ENCODE peak calls at places on chromosomes 6 and 20, in seven cellular contexts. One of them, this sample, is unnamed.

GRCh38 chr20:57200882-57201723 is 65.3 kb downstream of the BMP7 start:
- DNase-seq in stomach: no peak
- DNase-seq in pancreas: no peak
- DNase-seq in H7: no peak
- DNase-seq in adipocyte: no peak
- DNase-seq in CD4-positive, CD25-positive, alpha-beta regulatory T cell: no peak
- DNase-seq in cardiac fibroblast: no peak
- DNase-seq in this sample: no peak

GRCh38 chr20:46060301-46060881 is 29.4 kb downstream of the NCOA5 start:
- DNase-seq in adipocyte: no peak
- DNase-seq in pancreas: no peak
- DNase-seq in H7: no peak
- DNase-seq in CD4-positive, CD25-positive, alpha-beta regulatory T cell: no peak
- DNase-seq in cardiac fibroblast: no peak
- DNase-seq in stomach: no peak
- DNase-seq in this sample: no peak

GRCh38 chr6:169968541-169969270 is 217.3 kb downstream of the ERMARD start:
- DNase-seq in adipocyte: no peak
- DNase-seq in CD4-positive, CD25-positive, alpha-beta regulatory T cell: no peak
- DNase-seq in cardiac fibroblast: no peak
- DNase-seq in stomach: peak
- DNase-seq in pancreas: no peak
- DNase-seq in H7: peak
- DNase-seq in this sample: no peak

GRCh38 chr6:137767931-137768690 is 98.9 kb upstream of the TNFAIP3 start:
- DNase-seq in pancreas: no peak
- DNase-seq in stomach: no peak
- DNase-seq in cardiac fibroblast: peak
- DNase-seq in H7: no peak
- DNase-seq in adipocyte: peak
- DNase-seq in CD4-positive, CD25-positive, alpha-beta regulatory T cell: no peak
- DNase-seq in this sample: peak

GRCh38 chr6:157239671-157240058 is 83.7 kb downstream of the TMEM242 start:
- DNase-seq in adipocyte: no peak
- DNase-seq in pancreas: no peak
- DNase-seq in H7: no peak
- DNase-seq in stomach: no peak
- DNase-seq in cardiac fibroblast: no peak
- DNase-seq in CD4-positive, CD25-positive, alpha-beta regulatory T cell: no peak
- DNase-seq in this sample: no peak

GRCh38 chr6:138088307-138088744 is 18.9 kb downstream of the PERP start:
- DNase-seq in cardiac fibroblast: peak
- DNase-seq in CD4-positive, CD25-positive, alpha-beta regulatory T cell: no peak
- DNase-seq in adipocyte: peak
- DNase-seq in stomach: peak
- DNase-seq in H7: no peak
- DNase-seq in pancreas: no peak
- DNase-seq in this sample: peak

GRCh38 chr20:59006864-59007757 is at the start of gene CTSZ:
- DNase-seq in adipocyte: peak
- DNase-seq in cardiac fibroblast: peak
- DNase-seq in H7: peak
- DNase-seq in pancreas: peak
- DNase-seq in stomach: peak
- DNase-seq in CD4-positive, CD25-positive, alpha-beta regulatory T cell: peak
- DNase-seq in this sample: peak

GRCh38 chr6:110882824-110883554 is 8.4 kb downstream of the AMD1 start:
- DNase-seq in stomach: no peak
- DNase-seq in CD4-positive, CD25-positive, alpha-beta regulatory T cell: no peak
- DNase-seq in H7: no peak
- DNase-seq in cardiac fibroblast: peak
- DNase-seq in adipocyte: no peak
- DNase-seq in pancreas: no peak
- DNase-seq in this sample: no peak

GRCh38 chr20:6295477-6296256 is 172.8 kb upstream of the FERMT1 start:
- DNase-seq in pancreas: no peak
- DNase-seq in stomach: no peak
- DNase-seq in H7: no peak
- DNase-seq in CD4-positive, CD25-positive, alpha-beta regulatory T cell: no peak
- DNase-seq in cardiac fibroblast: no peak
- DNase-seq in adipocyte: no peak
- DNase-seq in this sample: no peak

GRCh38 chr6:43926644-43927524 is 156.9 kb downstream of the VEGFA start:
- DNase-seq in pancreas: peak
- DNase-seq in stomach: peak
- DNase-seq in adipocyte: peak
- DNase-seq in CD4-positive, CD25-positive, alpha-beta regulatory T cell: no peak
- DNase-seq in cardiac fibroblast: peak
- DNase-seq in H7: peak
- DNase-seq in this sample: peak

GRCh38 chr6:122651604-122652003 is 41.4 kb downstream of the PKIB start:
- DNase-seq in adipocyte: peak
- DNase-seq in H7: no peak
- DNase-seq in cardiac fibroblast: peak
- DNase-seq in stomach: no peak
- DNase-seq in pancreas: no peak
- DNase-seq in CD4-positive, CD25-positive, alpha-beta regulatory T cell: no peak
- DNase-seq in this sample: no peak

GRCh38 chr6:21111399-21111725 is 482.2 kb upstream of the SOX4 start:
- DNase-seq in pancreas: no peak
- DNase-seq in CD4-positive, CD25-positive, alpha-beta regulatory T cell: no peak
- DNase-seq in cardiac fibroblast: no peak
- DNase-seq in H7: peak
- DNase-seq in stomach: peak
- DNase-seq in adipocyte: no peak
- DNase-seq in this sample: no peak

GRCh38 chr6:1614767-1615650 is 5.3 kb downstream of the FOXC1 start:
- DNase-seq in H7: peak
- DNase-seq in stomach: peak
- DNase-seq in pancreas: no peak
- DNase-seq in cardiac fibroblast: no peak
- DNase-seq in CD4-positive, CD25-positive, alpha-beta regulatory T cell: no peak
- DNase-seq in adipocyte: no peak
- DNase-seq in this sample: no peak

GRCh38 chr6:167762259-167762962 is 64.3 kb upstream of the AFDN start:
- DNase-seq in pancreas: no peak
- DNase-seq in stomach: no peak
- DNase-seq in adipocyte: no peak
- DNase-seq in cardiac fibroblast: peak
- DNase-seq in CD4-positive, CD25-positive, alpha-beta regulatory T cell: no peak
- DNase-seq in H7: no peak
- DNase-seq in this sample: no peak

GRCh38 chr6:168616807-168617756 is 176.1 kb downstream of the SMOC2 start:
- DNase-seq in adipocyte: no peak
- DNase-seq in cardiac fibroblast: peak
- DNase-seq in CD4-positive, CD25-positive, alpha-beta regulatory T cell: no peak
- DNase-seq in H7: peak
- DNase-seq in pancreas: no peak
- DNase-seq in stomach: no peak
- DNase-seq in this sample: no peak

GRCh38 chr6:78749326-78749725 is 118.0 kb upstream of the IRAK1BP1 start:
- DNase-seq in adipocyte: peak
- DNase-seq in CD4-positive, CD25-positive, alpha-beta regulatory T cell: no peak
- DNase-seq in cardiac fibroblast: no peak
- DNase-seq in pancreas: no peak
- DNase-seq in stomach: no peak
- DNase-seq in H7: no peak
- DNase-seq in this sample: peak

GRCh38 chr20:51092238-51092822 is 69.4 kb upstream of the KCNG1 start:
- DNase-seq in CD4-positive, CD25-positive, alpha-beta regulatory T cell: no peak
- DNase-seq in adipocyte: no peak
- DNase-seq in stomach: no peak
- DNase-seq in H7: no peak
- DNase-seq in cardiac fibroblast: peak
- DNase-seq in pancreas: no peak
- DNase-seq in this sample: peak

GRCh38 chr6:137744877-137745276 is 122.2 kb upstream of the TNFAIP3 start:
- DNase-seq in pancreas: no peak
- DNase-seq in CD4-positive, CD25-positive, alpha-beta regulatory T cell: no peak
- DNase-seq in cardiac fibroblast: no peak
- DNase-seq in stomach: no peak
- DNase-seq in adipocyte: no peak
- DNase-seq in H7: no peak
- DNase-seq in this sample: no peak

GRCh38 chr20:53895385-53895755 is 175.0 kb downstream of the BCAS1 start:
- DNase-seq in H7: no peak
- DNase-seq in pancreas: no peak
- DNase-seq in adipocyte: no peak
- DNase-seq in stomach: no peak
- DNase-seq in CD4-positive, CD25-positive, alpha-beta regulatory T cell: no peak
- DNase-seq in cardiac fibroblast: no peak
- DNase-seq in this sample: no peak

GRCh38 chr6:39365281-39366074 is 43.0 kb upstream of the KCNK16 start:
- DNase-seq in pancreas: no peak
- DNase-seq in CD4-positive, CD25-positive, alpha-beta regulatory T cell: no peak
- DNase-seq in stomach: no peak
- DNase-seq in cardiac fibroblast: no peak
- DNase-seq in adipocyte: peak
- DNase-seq in H7: peak
- DNase-seq in this sample: peak

GRCh38 chr6:105981002-105981887 is 104.9 kb upstream of the PRDM1 start:
- DNase-seq in stomach: no peak
- DNase-seq in adipocyte: peak
- DNase-seq in H7: peak
- DNase-seq in cardiac fibroblast: no peak
- DNase-seq in CD4-positive, CD25-positive, alpha-beta regulatory T cell: peak
- DNase-seq in pancreas: no peak
- DNase-seq in this sample: no peak

GRCh38 chr6:51655517-51655916 is 431.9 kb downstream of the PKHD1 start:
- DNase-seq in cardiac fibroblast: no peak
- DNase-seq in stomach: no peak
- DNase-seq in H7: no peak
- DNase-seq in pancreas: no peak
- DNase-seq in CD4-positive, CD25-positive, alpha-beta regulatory T cell: no peak
- DNase-seq in adipocyte: no peak
- DNase-seq in this sample: no peak

GRCh38 chr6:165850434-165851019 is 187.5 kb upstream of the PDE10A start:
- DNase-seq in cardiac fibroblast: peak
- DNase-seq in adipocyte: peak
- DNase-seq in pancreas: peak
- DNase-seq in CD4-positive, CD25-positive, alpha-beta regulatory T cell: no peak
- DNase-seq in H7: peak
- DNase-seq in stomach: peak
- DNase-seq in this sample: peak

GRCh38 chr6:166411721-166412151 is 29.0 kb upstream of the MPC1 start:
- DNase-seq in CD4-positive, CD25-positive, alpha-beta regulatory T cell: no peak
- DNase-seq in adipocyte: no peak
- DNase-seq in pancreas: no peak
- DNase-seq in H7: no peak
- DNase-seq in stomach: no peak
- DNase-seq in cardiac fibroblast: no peak
- DNase-seq in this sample: no peak

GRCh38 chr20:53706008-53706481 is 112.4 kb upstream of the ZNF217 start:
- DNase-seq in CD4-positive, CD25-positive, alpha-beta regulatory T cell: no peak
- DNase-seq in cardiac fibroblast: no peak
- DNase-seq in stomach: no peak
- DNase-seq in adipocyte: peak
- DNase-seq in pancreas: no peak
- DNase-seq in H7: no peak
- DNase-seq in this sample: peak

GRCh38 chr6:5497896-5498578 is 236.7 kb downstream of the FARS2 start:
- DNase-seq in adipocyte: peak
- DNase-seq in CD4-positive, CD25-positive, alpha-beta regulatory T cell: no peak
- DNase-seq in H7: no peak
- DNase-seq in pancreas: no peak
- DNase-seq in cardiac fibroblast: peak
- DNase-seq in stomach: no peak
- DNase-seq in this sample: peak
- H3K4me3 ChIP-seq in adipocyte: peak
- H3K4me3 ChIP-seq in CD4-positive, CD25-positive, alpha-beta regulatory T cell: peak
- H3K4me3 ChIP-seq in H7: no peak
- H3K4me3 ChIP-seq in pancreas: no peak
- H3K4me3 ChIP-seq in cardiac fibroblast: peak
- H3K4me3 ChIP-seq in stomach: no peak
- H3K4me3 ChIP-seq in this sample: peak

GRCh38 chr6:129555206-129555832 is 154.7 kb downstream of the ARHGAP18 start:
- DNase-seq in cardiac fibroblast: peak
- DNase-seq in H7: no peak
- DNase-seq in adipocyte: peak
- DNase-seq in pancreas: no peak
- DNase-seq in stomach: no peak
- DNase-seq in CD4-positive, CD25-positive, alpha-beta regulatory T cell: no peak
- DNase-seq in this sample: peak
- H3K4me3 ChIP-seq in cardiac fibroblast: no peak
- H3K4me3 ChIP-seq in H7: no peak
- H3K4me3 ChIP-seq in adipocyte: no peak
- H3K4me3 ChIP-seq in pancreas: no peak
- H3K4me3 ChIP-seq in stomach: no peak
- H3K4me3 ChIP-seq in CD4-positive, CD25-positive, alpha-beta regulatory T cell: no peak
- H3K4me3 ChIP-seq in this sample: no peak

GRCh38 chr6:159760602-159761057 is 1.2 kb upstream of the ACAT2 start:
- DNase-seq in cardiac fibroblast: peak
- DNase-seq in H7: peak
- DNase-seq in adipocyte: peak
- DNase-seq in stomach: no peak
- DNase-seq in CD4-positive, CD25-positive, alpha-beta regulatory T cell: no peak
- DNase-seq in pancreas: no peak
- DNase-seq in this sample: peak
- H3K4me3 ChIP-seq in cardiac fibroblast: peak
- H3K4me3 ChIP-seq in H7: no peak
- H3K4me3 ChIP-seq in adipocyte: peak
- H3K4me3 ChIP-seq in stomach: peak
- H3K4me3 ChIP-seq in CD4-positive, CD25-positive, alpha-beta regulatory T cell: peak
- H3K4me3 ChIP-seq in pancreas: peak
- H3K4me3 ChIP-seq in this sample: peak

GRCh38 chr6:32954212-32954745 is 1.4 kb upstream of the HLA-DMA start:
- DNase-seq in H7: no peak
- DNase-seq in adipocyte: no peak
- DNase-seq in CD4-positive, CD25-positive, alpha-beta regulatory T cell: no peak
- DNase-seq in pancreas: no peak
- DNase-seq in stomach: no peak
- DNase-seq in cardiac fibroblast: no peak
- DNase-seq in this sample: no peak

GRCh38 chr6:32953775-32954174 is 878 bp upstream of the HLA-DMA start:
- DNase-seq in H7: no peak
- DNase-seq in cardiac fibroblast: no peak
- DNase-seq in pancreas: no peak
- DNase-seq in adipocyte: no peak
- DNase-seq in CD4-positive, CD25-positive, alpha-beta regulatory T cell: no peak
- DNase-seq in stomach: no peak
- DNase-seq in this sample: no peak

GRCh38 chr6:32952817-32953739 is at the start of gene HLA-DMA:
- DNase-seq in H7: peak
- DNase-seq in cardiac fibroblast: peak
- DNase-seq in pancreas: peak
- DNase-seq in CD4-positive, CD25-positive, alpha-beta regulatory T cell: peak
- DNase-seq in stomach: peak
- DNase-seq in adipocyte: peak
- DNase-seq in this sample: peak

GRCh38 chr6:32954983-32955802 is 2.3 kb upstream of the HLA-DMA start:
- DNase-seq in CD4-positive, CD25-positive, alpha-beta regulatory T cell: no peak
- DNase-seq in cardiac fibroblast: peak
- DNase-seq in adipocyte: no peak
- DNase-seq in H7: peak
- DNase-seq in pancreas: peak
- DNase-seq in stomach: peak
- DNase-seq in this sample: no peak

DNA sequence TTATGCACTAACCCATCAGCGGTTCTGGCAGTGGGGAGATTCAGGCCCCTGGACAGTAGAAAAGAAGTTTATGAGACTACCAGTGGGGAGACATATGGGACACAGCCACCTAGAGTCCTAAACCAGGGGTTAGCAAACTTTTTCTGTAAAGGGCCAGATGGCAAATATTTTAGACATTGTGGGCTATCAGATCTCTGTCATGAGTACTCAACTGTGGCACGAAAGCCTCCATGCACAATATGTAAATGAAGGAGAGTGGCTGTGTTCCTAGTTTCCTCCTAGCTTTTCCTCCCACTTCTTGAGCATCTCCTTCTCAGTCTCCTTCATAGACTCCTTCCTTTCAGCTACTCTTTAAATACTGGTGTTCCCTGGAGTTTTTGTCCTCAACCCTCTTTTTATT is 3.3 kb upstream of the HLA-DMA start:
- DNase-seq in cardiac fibroblast: no peak
- DNase-seq in CD4-positive, CD25-positive, alpha-beta regulatory T cell: no peak
- DNase-seq in pancreas: no peak
- DNase-seq in stomach: no peak
- DNase-seq in adipocyte: no peak
- DNase-seq in H7: no peak
- DNase-seq in this sample: no peak
- H3K4me3 ChIP-seq in cardiac fibroblast: no peak
- H3K4me3 ChIP-seq in CD4-positive, CD25-positive, alpha-beta regulatory T cell: no peak
- H3K4me3 ChIP-seq in pancreas: no peak
- H3K4me3 ChIP-seq in stomach: no peak
- H3K4me3 ChIP-seq in adipocyte: no peak
- H3K4me3 ChIP-seq in H7: no peak
- H3K4me3 ChIP-seq in this sample: no peak